ENCODE peak calls at places on chromosomes 11 and 22, in four cellular contexts. F is MM.1S; E is mucosa of descending colon; V is CD8-positive, alpha-beta memory T cell. N is an unnamed sample.

GRCh38 chr11:77035580-77035979 is 1.4 kb downstream of the B3GNT6 start:
- DNase-seq in V (no peak), F (no peak), E (peak), N (peak)

GRCh38 chr11:100740440-100740839 is 53.4 kb downstream of the ARHGAP42 start:
- DNase-seq in V (no peak), F (no peak), E (no peak), N (no peak)

GRCh38 chr22:20418211-20418788 is 19.3 kb downstream of the SCARF2 start:
- DNase-seq in F (peak), V (peak), E (peak), N (peak)

GRCh38 chr22:50739279-50739691 is 1.3 kb downstream of the ACR start:
- DNase-seq in E (no peak), V (no peak), F (no peak), N (no peak)

GRCh38 chr22:30694171-30694637 is 470 bp upstream of the OSBP2 start:
- DNase-seq in F (peak), V (peak), E (peak), N (peak)

GRCh38 chr11:40188848-40189247 is 1270.6 kb downstream of the LRRC4C start:
- DNase-seq in V (no peak), E (no peak), F (no peak), N (no peak)

GRCh38 chr22:39275814-39276443 is 31.1 kb upstream of the PDGFB start:
- DNase-seq in V (no peak), E (no peak), F (no peak), N (no peak)

GRCh38 chr11:70255717-70256116 is 14.8 kb upstream of the PPFIA1 start:
- DNase-seq in F (no peak), V (no peak), E (no peak), N (no peak)

GRCh38 chr11:68128682-68129327 is 7.6 kb upstream of the CHKA start:
- DNase-seq in E (peak), V (no peak), F (no peak), N (peak)

GRCh38 chr22:23067023-23067650 is 3.2 kb upstream of the GNAZ start:
- DNase-seq in E (peak), F (no peak), V (no peak), N (no peak)

GRCh38 chr11:7999795-8000194 is 12.7 kb downstream of the EIF3F start:
- DNase-seq in V (no peak), F (no peak), E (no peak), N (no peak)

GRCh38 chr11:8683115-8683807 is 669 bp downstream of the RPL27A start:
- DNase-seq in F (peak), V (peak), E (no peak), N (no peak)